ENCODE peak calls at places on chromosome 15, in seven cellular contexts. F is astrocyte of the spinal cord, T is H9, G is GM12878, E is fibroblast of pulmonary artery, D is progenitor cell of endocrine pancreas, M is AG10803. P is an unnamed sample.

GRCh38 chr15:29677871-29678431 is 144.3 kb downstream of the TJP1 start:
- DNase-seq in F (no peak), T (peak), G (no peak), E (no peak), D (no peak), M (no peak), P (no peak)

GRCh38 chr15:70099966-70100494 is 2.3 kb upstream of the TLE3 start:
- DNase-seq in F (no peak), T (no peak), G (no peak), E (peak), D (no peak), M (no peak), P (no peak)

GRCh38 chr15:93288718-93289117 is 199.7 kb upstream of the RGMA start:
- DNase-seq in F (no peak), T (no peak), G (no peak), E (no peak), D (no peak), M (no peak), P (no peak)

GRCh38 chr15:84781505-84781904 is 33.1 kb downstream of the ZNF592 start:
- DNase-seq in F (no peak), T (no peak), G (no peak), E (no peak), D (no peak), M (peak), P (peak)

GRCh38 chr15:44726568-44727461 is 9.5 kb upstream of the TRIM69 start:
- DNase-seq in F (peak), T (peak), G (peak), E (peak), D (no peak), M (peak), P (peak)

GRCh38 chr15:40684381-40684780 is 10.6 kb upstream of the RAD51 start:
- DNase-seq in F (no peak), T (no peak), G (no peak), E (no peak), D (no peak), M (no peak), P (no peak)

GRCh38 chr15:90099072-90099867 is 3.0 kb downstream of the IDH2 start:
- DNase-seq in F (no peak), T (no peak), G (no peak), E (no peak), D (no peak), M (no peak), P (no peak)

GRCh38 chr15:40290540-40291087 is 7.8 kb upstream of the ANKRD63 start:
- DNase-seq in F (no peak), T (no peak), G (no peak), E (no peak), D (no peak), M (no peak), P (no peak)

GRCh38 chr15:48759921-48760320 is 50.9 kb downstream of the CEP152 start:
- DNase-seq in F (no peak), T (no peak), G (no peak), E (no peak), D (no peak), M (no peak), P (no peak)

GRCh38 chr15:78672285-78673003 is 31.4 kb upstream of the CHRNB4 start:
- DNase-seq in F (no peak), T (no peak), G (no peak), E (no peak), D (no peak), M (no peak), P (no peak)

GRCh38 chr15:57485869-57486268 is 105.8 kb upstream of the MYZAP start:
- DNase-seq in F (peak), T (peak), G (no peak), E (peak), D (no peak), M (peak), P (peak)

GRCh38 chr15:91948001-91948608 is 94.6 kb downstream of the SLCO3A1 start:
- DNase-seq in F (peak), T (peak), G (no peak), E (peak), D (no peak), M (peak), P (peak)

GRCh38 chr15:40047413-40048154 is 8.6 kb upstream of the SRP14 start:
- DNase-seq in F (peak), T (no peak), G (peak), E (peak), D (no peak), M (peak), P (peak)

GRCh38 chr15:58065445-58066041 is at the start of gene ALDH1A2:
- DNase-seq in F (no peak), T (peak), G (no peak), E (no peak), D (peak), M (no peak), P (no peak)

GRCh38 chr15:85633859-85634258 is 160.9 kb downstream of the KLHL25 start:
- DNase-seq in F (no peak), T (no peak), G (no peak), E (no peak), D (no peak), M (no peak), P (no peak)

GRCh38 chr15:85743392-85744045 is 51.2 kb downstream of the KLHL25 start:
- DNase-seq in F (no peak), T (no peak), G (no peak), E (no peak), D (no peak), M (no peak), P (no peak)

GRCh38 chr15:36797128-36797527 is 217.7 kb downstream of the CDIN1 start:
- DNase-seq in F (no peak), T (no peak), G (no peak), E (no peak), D (no peak), M (no peak), P (no peak)

GRCh38 chr15:66923438-66923881 is 141.9 kb upstream of the SMAD3 start:
- DNase-seq in F (peak), T (peak), G (no peak), E (no peak), D (no peak), M (no peak), P (no peak)

GRCh38 chr15:40103124-40103858 is 5.4 kb downstream of the BMF start:
- DNase-seq in F (peak), T (peak), G (no peak), E (peak), D (no peak), M (peak), P (peak)

GRCh38 chr15:60006203-60006782 is 2.2 kb downstream of the FOXB1 start:
- DNase-seq in F (no peak), T (peak), G (no peak), E (peak), D (peak), M (peak), P (peak)

GRCh38 chr15:61171190-61171589 is 57.9 kb downstream of the RORA start:
- DNase-seq in F (no peak), T (peak), G (no peak), E (no peak), D (no peak), M (no peak), P (no peak)

GRCh38 chr15:92077353-92078080 is 224.0 kb downstream of the SLCO3A1 start:
- DNase-seq in F (peak), T (peak), G (no peak), E (peak), D (peak), M (peak), P (peak)

GRCh38 chr15:78944669-78945407 is at the start of gene CTSH:
- DNase-seq in F (no peak), T (peak), G (no peak), E (peak), D (peak), M (peak), P (peak)

GRCh38 chr15:78192826-78193594 is 41.4 kb downstream of the ACSBG1 start:
- DNase-seq in F (no peak), T (no peak), G (no peak), E (no peak), D (no peak), M (no peak), P (no peak)

GRCh38 chr15:75070674-75071073 is 47.3 kb downstream of the PPCDC start:
- DNase-seq in F (no peak), T (no peak), G (no peak), E (no peak), D (no peak), M (no peak), P (no peak)

GRCh38 chr15:84681822-84682221 is 23.8 kb upstream of the NMB start:
- DNase-seq in F (peak), T (no peak), G (no peak), E (peak), D (no peak), M (no peak), P (no peak)

GRCh38 chr15:66481107-66481856 is 16.3 kb downstream of the SNAPC5 start:
- DNase-seq in F (peak), T (no peak), G (no peak), E (no peak), D (no peak), M (no peak), P (peak)

GRCh38 chr15:38528279-38528678 is 36.3 kb downstream of the RASGRP1 start:
- DNase-seq in F (peak), T (no peak), G (no peak), E (peak), D (no peak), M (peak), P (peak)

GRCh38 chr15:78715439-78715838 is 74.4 kb upstream of the CHRNB4 start:
- DNase-seq in F (no peak), T (no peak), G (no peak), E (no peak), D (no peak), M (no peak), P (no peak)

GRCh38 chr15:88661041-88661765 is 22.4 kb downstream of the ISG20 start:
- DNase-seq in F (no peak), T (no peak), G (no peak), E (no peak), D (no peak), M (peak), P (no peak)

GRCh38 chr15:39581501-39582285 is 814 bp downstream of the THBS1 start:
- DNase-seq in F (peak), T (peak), G (no peak), E (peak), D (peak), M (peak), P (peak)

GRCh38 chr15:58669108-58669507 is 80.4 kb downstream of the ADAM10 start:
- DNase-seq in F (no peak), T (no peak), G (no peak), E (no peak), D (no peak), M (no peak), P (no peak)

GRCh38 chr15:90159213-90159612 is 41.9 kb upstream of the SEMA4B start:
- DNase-seq in F (no peak), T (no peak), G (no peak), E (no peak), D (no peak), M (no peak), P (no peak)

GRCh38 chr15:74460298-74460697 is 662 bp downstream of the UBL7 start:
- DNase-seq in F (no peak), T (no peak), G (peak), E (no peak), D (no peak), M (no peak), P (no peak)

GRCh38 chr15:86645861-86646393 is 566.3 kb downstream of the AGBL1 start:
- DNase-seq in F (no peak), T (no peak), G (no peak), E (no peak), D (no peak), M (no peak), P (no peak)

GRCh38 chr15:51726302-51727073 is 11.0 kb downstream of the LYSMD2 start:
- DNase-seq in F (peak), T (peak), G (no peak), E (peak), D (no peak), M (peak), P (peak)

GRCh38 chr15:64653757-64654156 is 121.6 kb downstream of the RBPMS2 start:
- DNase-seq in F (peak), T (no peak), G (no peak), E (peak), D (no peak), M (peak), P (peak)

GRCh38 chr15:40265355-40265754 is 17.5 kb downstream of the ANKRD63 start:
- DNase-seq in F (no peak), T (no peak), G (no peak), E (no peak), D (no peak), M (no peak), P (no peak)

DNA sequence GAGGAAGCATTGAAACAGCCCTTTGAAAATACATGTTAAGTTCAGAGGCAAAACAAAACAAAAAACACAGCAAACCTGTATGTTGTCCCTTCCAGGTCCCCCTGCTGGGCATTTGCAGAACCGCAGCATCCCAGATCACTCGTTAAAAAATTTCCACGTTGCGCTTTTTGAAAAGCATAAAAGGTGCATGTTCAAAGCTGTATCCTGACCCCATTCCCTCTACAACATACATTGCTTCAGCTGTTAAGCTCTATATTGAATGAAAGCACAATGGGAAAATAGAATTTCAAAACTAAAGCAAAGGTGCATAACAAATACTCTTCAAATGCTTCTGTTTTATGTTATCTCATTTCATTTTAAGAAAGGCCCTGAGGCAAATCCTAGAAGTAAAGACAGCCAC is 328.3 kb downstream of the THSD4 start:
- DNase-seq in F (peak), T (peak), G (no peak), E (peak), D (peak), M (peak), P (peak)
- TF ChIP-seq CTCF in F (peak), T (peak), G (peak), E (peak), D (peak), M (peak), P (peak)

DNA sequence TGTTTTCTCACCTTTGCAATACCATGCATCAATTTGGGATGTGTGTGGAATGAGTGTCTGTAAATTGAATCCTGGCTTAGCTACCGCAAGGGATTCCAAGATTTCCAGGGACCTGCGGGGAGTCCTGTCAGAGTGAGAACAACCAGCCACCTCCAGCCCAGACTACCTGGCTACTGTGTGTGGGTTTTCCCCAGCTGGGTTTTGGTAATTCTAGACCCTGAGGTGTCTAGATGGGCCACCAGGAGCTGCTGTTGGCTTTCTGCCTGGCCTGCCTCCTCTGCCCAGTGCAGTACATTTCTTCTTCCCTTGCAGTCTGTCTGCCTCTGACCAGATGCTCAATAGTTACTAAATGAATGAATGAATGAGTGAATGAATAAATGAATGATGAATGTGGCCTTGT is 32.5 kb upstream of the CORO2B start:
- DNase-seq in F (no peak), T (no peak), G (no peak), E (no peak), D (no peak), M (no peak), P (no peak)
- TF ChIP-seq CTCF in F (no peak), T (peak), G (no peak), E (no peak), D (no peak), M (no peak), P (no peak)

GRCh38 chr15:69080958-69081248 is 66.4 kb downstream of the NOX5 start:
- DNase-seq in F (no peak), T (no peak), G (no peak), E (no peak), D (no peak), M (no peak), P (peak)
- TF ChIP-seq CTCF in F (no peak), T (no peak), G (no peak), E (no peak), D (no peak), M (no peak), P (no peak)

GRCh38 chr15:63495343-63495742 is 9.1 kb upstream of the USP3 start:
- DNase-seq in F (no peak), T (no peak), G (no peak), E (no peak), D (no peak), M (no peak), P (no peak)

GRCh38 chr15:63494406-63494805 is 10.0 kb upstream of the USP3 start:
- DNase-seq in F (no peak), T (no peak), G (no peak), E (no peak), D (no peak), M (no peak), P (no peak)

GRCh38 chr15:63491979-63492378 is 12.4 kb upstream of the USP3 start:
- DNase-seq in F (peak), T (no peak), G (no peak), E (peak), D (no peak), M (peak), P (peak)

GRCh38 chr15:63492541-63493077 is 11.8 kb upstream of the USP3 start:
- DNase-seq in F (peak), T (no peak), G (no peak), E (peak), D (no peak), M (peak), P (peak)

GRCh38 chr15:63493451-63493850 is 10.9 kb upstream of the USP3 start:
- DNase-seq in F (no peak), T (no peak), G (no peak), E (no peak), D (no peak), M (no peak), P (no peak)
- TF ChIP-seq CTCF in F (no peak), T (no peak), G (no peak), E (no peak), D (no peak), M (no peak), P (no peak)

GRCh38 chr15:35499723-35500122 is 46.2 kb downstream of the DPH6 start:
- DNase-seq in F (no peak), T (no peak), G (no peak), E (no peak), D (no peak), M (no peak), P (no peak)

GRCh38 chr15:35491999-35492398 is 54.0 kb downstream of the DPH6 start:
- DNase-seq in F (no peak), T (no peak), G (no peak), E (no peak), D (no peak), M (no peak), P (no peak)

GRCh38 chr15:35495075-35495474 is 50.9 kb downstream of the DPH6 start:
- DNase-seq in F (no peak), T (no peak), G (no peak), E (no peak), D (no peak), M (no peak), P (no peak)

GRCh38 chr15:35491173-35491572 is 54.8 kb downstream of the DPH6 start:
- DNase-seq in F (no peak), T (no peak), G (no peak), E (no peak), D (no peak), M (no peak), P (no peak)

DNA sequence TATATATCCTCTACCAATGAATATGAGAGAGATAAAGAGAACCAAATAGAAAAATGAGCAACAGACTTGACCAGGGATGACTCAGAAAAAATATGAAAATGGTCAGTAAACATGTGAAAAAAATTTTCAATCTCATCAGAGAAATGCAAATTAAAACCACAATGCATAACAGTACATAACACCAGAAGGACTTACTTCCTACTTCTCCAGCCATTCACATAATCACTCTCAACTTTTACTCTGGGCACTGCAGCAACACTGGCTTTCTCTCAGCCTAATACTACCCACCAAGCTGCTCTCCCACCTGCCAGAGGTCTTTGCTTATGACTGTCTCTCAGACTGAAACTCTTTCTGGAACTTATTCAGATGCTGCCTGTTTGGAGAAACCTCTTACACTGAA is 49.4 kb downstream of the DPH6 start:
- DNase-seq in F (no peak), T (no peak), G (peak), E (no peak), D (no peak), M (peak), P (no peak)
- TF ChIP-seq CTCF in F (no peak), T (no peak), G (no peak), E (no peak), D (no peak), M (no peak), P (no peak)

GRCh38 chr15:42800731-42801474 is 64.0 kb upstream of the CDAN1 start:
- DNase-seq in F (no peak), T (peak), G (no peak), E (no peak), D (no peak), M (no peak), P (no peak)
- TF ChIP-seq CTCF in F (peak), T (peak), G (peak), E (peak), D (peak), M (no peak), P (no peak)

DNA sequence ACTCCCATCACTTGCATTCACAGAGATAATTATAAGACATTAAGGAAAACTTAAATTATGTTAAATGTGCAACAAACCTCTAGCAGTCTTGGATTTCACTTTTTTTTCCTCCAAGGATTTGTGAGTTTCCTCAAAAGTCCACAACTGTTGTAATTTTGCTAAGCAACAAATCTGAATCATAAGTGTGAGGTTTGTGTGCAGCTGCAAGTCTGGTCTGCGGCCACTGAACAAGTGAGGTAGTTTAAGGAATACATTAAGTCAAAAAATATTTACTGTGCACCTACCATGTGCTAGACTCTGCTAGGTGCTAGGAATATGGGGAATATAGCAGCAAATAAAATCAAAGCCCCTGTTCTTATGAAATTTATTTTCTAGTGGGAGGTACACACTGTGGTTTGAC is 70.2 kb downstream of the LRRC28 start:
- DNase-seq in F (no peak), T (no peak), G (no peak), E (no peak), D (no peak), M (no peak), P (peak)
- TF ChIP-seq CTCF in F (no peak), T (no peak), G (no peak), E (no peak), D (no peak), M (no peak), P (no peak)